ENCODE peak calls at places on chromosomes 7 and 10, in ten cellular contexts. One of them, this sample, is unnamed.
A peak's percentile ranks its signal among the peaks of the same experiment; 100 is the strongest.

GRCh38 chr10:103967433-103968142 is 648 bp downstream of the SLK start:
- DNase-seq in NCI-H748 treated with DMSO at 0.1 percent for 48 hours: peak; percentile 15
- DNase-seq in GM03348: peak; percentile 90
- DNase-seq in LoVo: peak; percentile 12
- DNase-seq in NCI-H2171 treated with DMSO at 0.1 percent for 48 hours: peak; percentile 10
- DNase-seq in stimulated activated CD4-positive, alpha-beta T cell treated with anti-CD3 and anti-CD28 coated beads, Interleukin-12 subunit alpha, Interleukin-12 subunit beta, amount 100 ng/mL, for 48 hours: no peak
- DNase-seq in stimulated activated naive CD4-positive, alpha-beta T cell: peak; percentile 24
- DNase-seq in activated T-helper 9 cell treated with anti-CD3 and anti-CD28 coated beads, Interleukin-2, amount 50 U/mL, for 16 hours: no peak
- DNase-seq in GM20000: peak; percentile 78
- DNase-seq in central memory CD4-positive, alpha-beta T cell: peak; percentile 26
- DNase-seq in this sample: peak; percentile 28

GRCh38 chr7:47453093-47454056 is 128.5 kb downstream of the TNS3 start:
- DNase-seq in GM20000: peak; percentile 22
- DNase-seq in NCI-H748 treated with DMSO at 0.1 percent for 48 hours: no peak
- DNase-seq in stimulated activated naive CD4-positive, alpha-beta T cell: no peak
- DNase-seq in GM03348: peak; percentile 83
- DNase-seq in central memory CD4-positive, alpha-beta T cell: no peak
- DNase-seq in stimulated activated CD4-positive, alpha-beta T cell treated with anti-CD3 and anti-CD28 coated beads, Interleukin-12 subunit alpha, Interleukin-12 subunit beta, amount 100 ng/mL, for 48 hours: no peak
- DNase-seq in activated T-helper 9 cell treated with anti-CD3 and anti-CD28 coated beads, Interleukin-2, amount 50 U/mL, for 16 hours: no peak
- DNase-seq in LoVo: no peak
- DNase-seq in NCI-H2171 treated with DMSO at 0.1 percent for 48 hours: no peak
- DNase-seq in this sample: no peak

GRCh38 chr10:122206471-122207065 is 64.5 kb upstream of the BTBD16 start:
- DNase-seq in stimulated activated naive CD4-positive, alpha-beta T cell: no peak
- DNase-seq in central memory CD4-positive, alpha-beta T cell: no peak
- DNase-seq in activated T-helper 9 cell treated with anti-CD3 and anti-CD28 coated beads, Interleukin-2, amount 50 U/mL, for 16 hours: no peak
- DNase-seq in NCI-H748 treated with DMSO at 0.1 percent for 48 hours: no peak
- DNase-seq in NCI-H2171 treated with DMSO at 0.1 percent for 48 hours: no peak
- DNase-seq in GM03348: no peak
- DNase-seq in stimulated activated CD4-positive, alpha-beta T cell treated with anti-CD3 and anti-CD28 coated beads, Interleukin-12 subunit alpha, Interleukin-12 subunit beta, amount 100 ng/mL, for 48 hours: no peak
- DNase-seq in GM20000: no peak
- DNase-seq in LoVo: no peak
- DNase-seq in this sample: no peak

GRCh38 chr10:61486738-61487396 is 33.7 kb upstream of the TMEM26 start:
- DNase-seq in NCI-H748 treated with DMSO at 0.1 percent for 48 hours: no peak
- DNase-seq in LoVo: no peak
- DNase-seq in GM03348: no peak
- DNase-seq in NCI-H2171 treated with DMSO at 0.1 percent for 48 hours: no peak
- DNase-seq in activated T-helper 9 cell treated with anti-CD3 and anti-CD28 coated beads, Interleukin-2, amount 50 U/mL, for 16 hours: no peak
- DNase-seq in stimulated activated CD4-positive, alpha-beta T cell treated with anti-CD3 and anti-CD28 coated beads, Interleukin-12 subunit alpha, Interleukin-12 subunit beta, amount 100 ng/mL, for 48 hours: no peak
- DNase-seq in central memory CD4-positive, alpha-beta T cell: no peak
- DNase-seq in GM20000: no peak
- DNase-seq in stimulated activated naive CD4-positive, alpha-beta T cell: no peak
- DNase-seq in this sample: no peak

GRCh38 chr7:111560773-111561658 is 1.3 kb downstream of the IMMP2L start:
- DNase-seq in LoVo: peak; percentile 42
- DNase-seq in central memory CD4-positive, alpha-beta T cell: no peak
- DNase-seq in activated T-helper 9 cell treated with anti-CD3 and anti-CD28 coated beads, Interleukin-2, amount 50 U/mL, for 16 hours: no peak
- DNase-seq in GM20000: peak; percentile 8
- DNase-seq in NCI-H2171 treated with DMSO at 0.1 percent for 48 hours: no peak
- DNase-seq in stimulated activated CD4-positive, alpha-beta T cell treated with anti-CD3 and anti-CD28 coated beads, Interleukin-12 subunit alpha, Interleukin-12 subunit beta, amount 100 ng/mL, for 48 hours: no peak
- DNase-seq in stimulated activated naive CD4-positive, alpha-beta T cell: no peak
- DNase-seq in GM03348: no peak
- DNase-seq in NCI-H748 treated with DMSO at 0.1 percent for 48 hours: no peak
- DNase-seq in this sample: no peak

GRCh38 chr10:118013078-118013568 is 33.6 kb downstream of the RAB11FIP2 start:
- DNase-seq in GM20000: no peak
- DNase-seq in activated T-helper 9 cell treated with anti-CD3 and anti-CD28 coated beads, Interleukin-2, amount 50 U/mL, for 16 hours: no peak
- DNase-seq in GM03348: no peak
- DNase-seq in stimulated activated CD4-positive, alpha-beta T cell treated with anti-CD3 and anti-CD28 coated beads, Interleukin-12 subunit alpha, Interleukin-12 subunit beta, amount 100 ng/mL, for 48 hours: no peak
- DNase-seq in LoVo: no peak
- DNase-seq in stimulated activated naive CD4-positive, alpha-beta T cell: no peak
- DNase-seq in NCI-H748 treated with DMSO at 0.1 percent for 48 hours: no peak
- DNase-seq in central memory CD4-positive, alpha-beta T cell: no peak
- DNase-seq in NCI-H2171 treated with DMSO at 0.1 percent for 48 hours: peak; percentile 13
- DNase-seq in this sample: peak; percentile 16

GRCh38 chr7:124550036-124550435 is 215.6 kb downstream of the GPR37 start:
- DNase-seq in NCI-H2171 treated with DMSO at 0.1 percent for 48 hours: no peak
- DNase-seq in central memory CD4-positive, alpha-beta T cell: no peak
- DNase-seq in GM03348: no peak
- DNase-seq in stimulated activated naive CD4-positive, alpha-beta T cell: no peak
- DNase-seq in GM20000: no peak
- DNase-seq in stimulated activated CD4-positive, alpha-beta T cell treated with anti-CD3 and anti-CD28 coated beads, Interleukin-12 subunit alpha, Interleukin-12 subunit beta, amount 100 ng/mL, for 48 hours: no peak
- DNase-seq in NCI-H748 treated with DMSO at 0.1 percent for 48 hours: no peak
- DNase-seq in activated T-helper 9 cell treated with anti-CD3 and anti-CD28 coated beads, Interleukin-2, amount 50 U/mL, for 16 hours: no peak
- DNase-seq in LoVo: no peak
- DNase-seq in this sample: no peak

GRCh38 chr10:86160890-86161585 is 205.6 kb downstream of the GRID1 start:
- DNase-seq in GM03348: no peak
- DNase-seq in NCI-H2171 treated with DMSO at 0.1 percent for 48 hours: no peak
- DNase-seq in central memory CD4-positive, alpha-beta T cell: no peak
- DNase-seq in stimulated activated naive CD4-positive, alpha-beta T cell: no peak
- DNase-seq in stimulated activated CD4-positive, alpha-beta T cell treated with anti-CD3 and anti-CD28 coated beads, Interleukin-12 subunit alpha, Interleukin-12 subunit beta, amount 100 ng/mL, for 48 hours: no peak
- DNase-seq in GM20000: no peak
- DNase-seq in LoVo: no peak
- DNase-seq in activated T-helper 9 cell treated with anti-CD3 and anti-CD28 coated beads, Interleukin-2, amount 50 U/mL, for 16 hours: no peak
- DNase-seq in NCI-H748 treated with DMSO at 0.1 percent for 48 hours: no peak
- DNase-seq in this sample: no peak

GRCh38 chr7:34655384-34655783 is 2.6 kb upstream of the NPSR1 start:
- DNase-seq in stimulated activated CD4-positive, alpha-beta T cell treated with anti-CD3 and anti-CD28 coated beads, Interleukin-12 subunit alpha, Interleukin-12 subunit beta, amount 100 ng/mL, for 48 hours: no peak
- DNase-seq in LoVo: peak; percentile 30
- DNase-seq in NCI-H748 treated with DMSO at 0.1 percent for 48 hours: no peak
- DNase-seq in activated T-helper 9 cell treated with anti-CD3 and anti-CD28 coated beads, Interleukin-2, amount 50 U/mL, for 16 hours: no peak
- DNase-seq in GM03348: no peak
- DNase-seq in central memory CD4-positive, alpha-beta T cell: no peak
- DNase-seq in stimulated activated naive CD4-positive, alpha-beta T cell: no peak
- DNase-seq in NCI-H2171 treated with DMSO at 0.1 percent for 48 hours: no peak
- DNase-seq in GM20000: no peak
- DNase-seq in this sample: no peak

GRCh38 chr7:67344481-67345193 is 348.0 kb downstream of the TYW1 start:
- DNase-seq in GM20000: no peak
- DNase-seq in stimulated activated naive CD4-positive, alpha-beta T cell: no peak
- DNase-seq in NCI-H2171 treated with DMSO at 0.1 percent for 48 hours: peak; percentile 53
- DNase-seq in LoVo: no peak
- DNase-seq in stimulated activated CD4-positive, alpha-beta T cell treated with anti-CD3 and anti-CD28 coated beads, Interleukin-12 subunit alpha, Interleukin-12 subunit beta, amount 100 ng/mL, for 48 hours: no peak
- DNase-seq in NCI-H748 treated with DMSO at 0.1 percent for 48 hours: no peak
- DNase-seq in central memory CD4-positive, alpha-beta T cell: no peak
- DNase-seq in GM03348: no peak
- DNase-seq in activated T-helper 9 cell treated with anti-CD3 and anti-CD28 coated beads, Interleukin-2, amount 50 U/mL, for 16 hours: no peak
- DNase-seq in this sample: no peak

GRCh38 chr7:17558558-17559332 is 260.3 kb downstream of the AHR start:
- DNase-seq in GM03348: peak; percentile 21
- DNase-seq in stimulated activated CD4-positive, alpha-beta T cell treated with anti-CD3 and anti-CD28 coated beads, Interleukin-12 subunit alpha, Interleukin-12 subunit beta, amount 100 ng/mL, for 48 hours: no peak
- DNase-seq in stimulated activated naive CD4-positive, alpha-beta T cell: no peak
- DNase-seq in LoVo: peak; percentile 93
- DNase-seq in GM20000: no peak
- DNase-seq in activated T-helper 9 cell treated with anti-CD3 and anti-CD28 coated beads, Interleukin-2, amount 50 U/mL, for 16 hours: no peak
- DNase-seq in central memory CD4-positive, alpha-beta T cell: no peak
- DNase-seq in NCI-H748 treated with DMSO at 0.1 percent for 48 hours: no peak
- DNase-seq in NCI-H2171 treated with DMSO at 0.1 percent for 48 hours: no peak
- DNase-seq in this sample: no peak

GRCh38 chr7:55774327-55775050 is 88.1 kb downstream of the SEPTIN14 start:
- DNase-seq in LoVo: no peak
- DNase-seq in NCI-H748 treated with DMSO at 0.1 percent for 48 hours: peak; percentile 90
- DNase-seq in stimulated activated CD4-positive, alpha-beta T cell treated with anti-CD3 and anti-CD28 coated beads, Interleukin-12 subunit alpha, Interleukin-12 subunit beta, amount 100 ng/mL, for 48 hours: no peak
- DNase-seq in GM03348: no peak
- DNase-seq in stimulated activated naive CD4-positive, alpha-beta T cell: no peak
- DNase-seq in activated T-helper 9 cell treated with anti-CD3 and anti-CD28 coated beads, Interleukin-2, amount 50 U/mL, for 16 hours: no peak
- DNase-seq in NCI-H2171 treated with DMSO at 0.1 percent for 48 hours: peak; percentile 53
- DNase-seq in GM20000: no peak
- DNase-seq in central memory CD4-positive, alpha-beta T cell: no peak
- DNase-seq in this sample: no peak

GRCh38 chr10:78260141-78260540 is 226.5 kb downstream of the RPS24 start:
- DNase-seq in LoVo: no peak
- DNase-seq in central memory CD4-positive, alpha-beta T cell: no peak
- DNase-seq in stimulated activated CD4-positive, alpha-beta T cell treated with anti-CD3 and anti-CD28 coated beads, Interleukin-12 subunit alpha, Interleukin-12 subunit beta, amount 100 ng/mL, for 48 hours: no peak
- DNase-seq in stimulated activated naive CD4-positive, alpha-beta T cell: no peak
- DNase-seq in NCI-H748 treated with DMSO at 0.1 percent for 48 hours: no peak
- DNase-seq in GM03348: no peak
- DNase-seq in GM20000: no peak
- DNase-seq in activated T-helper 9 cell treated with anti-CD3 and anti-CD28 coated beads, Interleukin-2, amount 50 U/mL, for 16 hours: no peak
- DNase-seq in NCI-H2171 treated with DMSO at 0.1 percent for 48 hours: no peak
- DNase-seq in this sample: no peak

GRCh38 chr7:24050991-24051529 is 232.9 kb upstream of the NPY start:
- DNase-seq in GM20000: no peak
- DNase-seq in NCI-H2171 treated with DMSO at 0.1 percent for 48 hours: no peak
- DNase-seq in central memory CD4-positive, alpha-beta T cell: no peak
- DNase-seq in stimulated activated CD4-positive, alpha-beta T cell treated with anti-CD3 and anti-CD28 coated beads, Interleukin-12 subunit alpha, Interleukin-12 subunit beta, amount 100 ng/mL, for 48 hours: no peak
- DNase-seq in stimulated activated naive CD4-positive, alpha-beta T cell: no peak
- DNase-seq in activated T-helper 9 cell treated with anti-CD3 and anti-CD28 coated beads, Interleukin-2, amount 50 U/mL, for 16 hours: no peak
- DNase-seq in LoVo: no peak
- DNase-seq in NCI-H748 treated with DMSO at 0.1 percent for 48 hours: no peak
- DNase-seq in GM03348: no peak
- DNase-seq in this sample: no peak

GRCh38 chr10:80568306-80568705 is 30.6 kb downstream of the SH2D4B start:
- DNase-seq in central memory CD4-positive, alpha-beta T cell: no peak
- DNase-seq in GM03348: no peak
- DNase-seq in GM20000: no peak
- DNase-seq in stimulated activated CD4-positive, alpha-beta T cell treated with anti-CD3 and anti-CD28 coated beads, Interleukin-12 subunit alpha, Interleukin-12 subunit beta, amount 100 ng/mL, for 48 hours: no peak
- DNase-seq in NCI-H2171 treated with DMSO at 0.1 percent for 48 hours: no peak
- DNase-seq in NCI-H748 treated with DMSO at 0.1 percent for 48 hours: no peak
- DNase-seq in LoVo: no peak
- DNase-seq in stimulated activated naive CD4-positive, alpha-beta T cell: no peak
- DNase-seq in activated T-helper 9 cell treated with anti-CD3 and anti-CD28 coated beads, Interleukin-2, amount 50 U/mL, for 16 hours: no peak
- DNase-seq in this sample: no peak